ENCODE peak calls at places on chromosomes 16 and 17, in eight cellular contexts. One of them, this sample, is unnamed.

GRCh38 chr17:83181991-83182619 is 102.7 kb downstream of the METRNL start:
- DNase-seq in CD8-positive, alpha-beta T cell: no peak
- DNase-seq in psoas muscle: no peak
- DNase-seq in GM12865: no peak
- DNase-seq in fibroblast of pulmonary artery: no peak
- DNase-seq in tibial nerve: peak
- DNase-seq in endothelial cell: no peak
- DNase-seq in foreskin fibroblast: no peak
- DNase-seq in this sample: no peak

GRCh38 chr16:66603537-66604375 is 748 bp upstream of the CMTM3 start:
- DNase-seq in CD8-positive, alpha-beta T cell: peak
- DNase-seq in psoas muscle: peak
- DNase-seq in GM12865: peak
- DNase-seq in fibroblast of pulmonary artery: peak
- DNase-seq in tibial nerve: peak
- DNase-seq in endothelial cell: peak
- DNase-seq in foreskin fibroblast: peak
- DNase-seq in this sample: peak

GRCh38 chr17:17351901-17352781 is 49.0 kb downstream of the NT5M start:
- DNase-seq in CD8-positive, alpha-beta T cell: no peak
- DNase-seq in psoas muscle: peak
- DNase-seq in GM12865: no peak
- DNase-seq in fibroblast of pulmonary artery: peak
- DNase-seq in tibial nerve: no peak
- DNase-seq in endothelial cell: no peak
- DNase-seq in foreskin fibroblast: peak
- DNase-seq in this sample: peak

GRCh38 chr16:2532494-2533141 is 1.4 kb upstream of the CEMP1 start:
- DNase-seq in CD8-positive, alpha-beta T cell: peak
- DNase-seq in psoas muscle: peak
- DNase-seq in GM12865: peak
- DNase-seq in fibroblast of pulmonary artery: peak
- DNase-seq in tibial nerve: peak
- DNase-seq in endothelial cell: no peak
- DNase-seq in foreskin fibroblast: peak
- DNase-seq in this sample: no peak

GRCh38 chr16:68453816-68454215 is 5.5 kb upstream of the SMPD3 start:
- DNase-seq in CD8-positive, alpha-beta T cell: no peak
- DNase-seq in psoas muscle: no peak
- DNase-seq in GM12865: no peak
- DNase-seq in fibroblast of pulmonary artery: no peak
- DNase-seq in tibial nerve: no peak
- DNase-seq in endothelial cell: no peak
- DNase-seq in foreskin fibroblast: no peak
- DNase-seq in this sample: no peak

GRCh38 chr17:70691150-70691549 is 521.8 kb downstream of the KCNJ2 start:
- DNase-seq in CD8-positive, alpha-beta T cell: no peak
- DNase-seq in psoas muscle: no peak
- DNase-seq in GM12865: no peak
- DNase-seq in fibroblast of pulmonary artery: no peak
- DNase-seq in tibial nerve: no peak
- DNase-seq in endothelial cell: no peak
- DNase-seq in foreskin fibroblast: no peak
- DNase-seq in this sample: no peak

GRCh38 chr17:63032141-63032540 is 66.1 kb downstream of the TANC2 start:
- DNase-seq in CD8-positive, alpha-beta T cell: no peak
- DNase-seq in psoas muscle: no peak
- DNase-seq in GM12865: no peak
- DNase-seq in fibroblast of pulmonary artery: no peak
- DNase-seq in tibial nerve: no peak
- DNase-seq in endothelial cell: no peak
- DNase-seq in foreskin fibroblast: no peak
- DNase-seq in this sample: no peak

GRCh38 chr17:20203761-20204263 is 194.7 kb downstream of the SPECC1 start:
- DNase-seq in CD8-positive, alpha-beta T cell: no peak
- DNase-seq in psoas muscle: no peak
- DNase-seq in GM12865: peak
- DNase-seq in fibroblast of pulmonary artery: no peak
- DNase-seq in tibial nerve: no peak
- DNase-seq in endothelial cell: no peak
- DNase-seq in foreskin fibroblast: peak
- DNase-seq in this sample: no peak

GRCh38 chr17:82085031-82085861 is 12.8 kb downstream of the FASN start:
- DNase-seq in CD8-positive, alpha-beta T cell: peak
- DNase-seq in psoas muscle: peak
- DNase-seq in GM12865: no peak
- DNase-seq in fibroblast of pulmonary artery: no peak
- DNase-seq in tibial nerve: no peak
- DNase-seq in endothelial cell: no peak
- DNase-seq in foreskin fibroblast: no peak
- DNase-seq in this sample: no peak

GRCh38 chr16:65570261-65570660 is 448.4 kb upstream of the CDH11 start:
- DNase-seq in CD8-positive, alpha-beta T cell: no peak
- DNase-seq in psoas muscle: no peak
- DNase-seq in GM12865: no peak
- DNase-seq in fibroblast of pulmonary artery: peak
- DNase-seq in tibial nerve: no peak
- DNase-seq in endothelial cell: no peak
- DNase-seq in foreskin fibroblast: peak
- DNase-seq in this sample: no peak

GRCh38 chr16:30585022-30585399 is 486 bp downstream of the ZNF785 start:
- DNase-seq in CD8-positive, alpha-beta T cell: no peak
- DNase-seq in psoas muscle: no peak
- DNase-seq in GM12865: peak
- DNase-seq in fibroblast of pulmonary artery: peak
- DNase-seq in tibial nerve: no peak
- DNase-seq in endothelial cell: peak
- DNase-seq in foreskin fibroblast: no peak
- DNase-seq in this sample: no peak

GRCh38 chr17:76567634-76568432 is 17.8 kb downstream of the ST6GALNAC2 start:
- DNase-seq in CD8-positive, alpha-beta T cell: no peak
- DNase-seq in psoas muscle: no peak
- DNase-seq in GM12865: no peak
- DNase-seq in fibroblast of pulmonary artery: no peak
- DNase-seq in tibial nerve: no peak
- DNase-seq in endothelial cell: no peak
- DNase-seq in foreskin fibroblast: peak
- DNase-seq in this sample: no peak

GRCh38 chr17:76568771-76569170 is 16.9 kb downstream of the ST6GALNAC2 start:
- DNase-seq in CD8-positive, alpha-beta T cell: no peak
- DNase-seq in psoas muscle: no peak
- DNase-seq in GM12865: no peak
- DNase-seq in fibroblast of pulmonary artery: no peak
- DNase-seq in tibial nerve: no peak
- DNase-seq in endothelial cell: no peak
- DNase-seq in foreskin fibroblast: no peak
- DNase-seq in this sample: no peak

GRCh38 chr17:76566988-76567431 is 18.6 kb downstream of the ST6GALNAC2 start:
- DNase-seq in CD8-positive, alpha-beta T cell: no peak
- DNase-seq in psoas muscle: no peak
- DNase-seq in GM12865: no peak
- DNase-seq in fibroblast of pulmonary artery: no peak
- DNase-seq in tibial nerve: no peak
- DNase-seq in endothelial cell: no peak
- DNase-seq in foreskin fibroblast: no peak
- DNase-seq in this sample: no peak

GRCh38 chr17:76566613-76566943 is 19.1 kb downstream of the ST6GALNAC2 start:
- DNase-seq in CD8-positive, alpha-beta T cell: no peak
- DNase-seq in psoas muscle: no peak
- DNase-seq in GM12865: no peak
- DNase-seq in fibroblast of pulmonary artery: no peak
- DNase-seq in tibial nerve: no peak
- DNase-seq in endothelial cell: no peak
- DNase-seq in foreskin fibroblast: no peak
- DNase-seq in this sample: no peak

DNA sequence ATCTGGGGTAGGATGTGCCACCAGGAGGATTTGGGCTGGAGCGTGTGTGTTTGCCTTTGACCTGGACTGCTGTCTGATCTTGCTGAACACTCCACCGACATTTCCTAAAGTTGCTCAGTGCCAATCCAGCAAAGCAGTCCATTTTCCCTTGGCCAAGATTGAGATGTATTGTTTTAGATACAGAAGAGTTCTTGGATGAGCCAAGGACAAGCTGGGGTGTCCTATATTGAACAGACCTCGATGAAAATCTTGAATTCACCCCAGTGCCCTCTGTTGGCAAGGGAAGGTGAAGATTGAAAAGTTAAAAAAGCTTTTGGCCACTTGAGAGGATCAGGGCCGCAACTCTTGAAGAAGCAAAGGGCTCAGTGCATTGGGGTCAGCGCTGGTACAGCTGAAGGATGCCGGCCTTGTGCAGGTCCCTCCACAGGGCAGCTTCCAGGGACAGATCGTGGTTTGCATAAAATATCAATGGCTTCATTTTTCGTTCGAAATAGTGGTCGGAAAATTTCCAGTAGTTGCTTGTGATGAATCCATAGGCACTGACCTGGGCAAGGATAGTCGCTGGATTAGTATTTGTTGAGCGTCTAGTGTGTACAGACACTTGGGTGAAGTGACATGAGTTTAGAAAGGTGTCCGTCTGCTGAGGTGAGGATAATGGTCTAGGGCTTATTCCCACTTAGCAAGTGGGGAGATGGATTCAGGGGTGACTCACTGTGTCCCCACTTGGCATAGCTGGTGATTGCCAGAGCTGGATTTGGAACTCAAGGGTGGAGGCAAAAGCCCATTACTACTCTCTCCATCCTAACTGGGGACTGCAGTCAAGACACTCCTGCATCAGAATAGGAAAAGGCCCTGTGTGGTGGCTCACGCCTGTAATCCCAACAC is 19.7 kb downstream of the ST6GALNAC2 start:
- DNase-seq in CD8-positive, alpha-beta T cell: no peak
- DNase-seq in psoas muscle: no peak
- DNase-seq in GM12865: no peak
- DNase-seq in fibroblast of pulmonary artery: no peak
- DNase-seq in tibial nerve: no peak
- DNase-seq in endothelial cell: no peak
- DNase-seq in foreskin fibroblast: peak
- DNase-seq in this sample: no peak
- TF ChIP-seq CTCF in CD8-positive, alpha-beta T cell: no peak
- TF ChIP-seq CTCF in psoas muscle: no peak
- TF ChIP-seq CTCF in GM12865: no peak
- TF ChIP-seq CTCF in fibroblast of pulmonary artery: no peak
- TF ChIP-seq CTCF in tibial nerve: no peak
- TF ChIP-seq CTCF in endothelial cell: no peak
- TF ChIP-seq CTCF in foreskin fibroblast: no peak
- TF ChIP-seq CTCF in this sample: no peak

GRCh38 chr17:15977894-15978293 is 21.6 kb downstream of the ZSWIM7 start:
- DNase-seq in CD8-positive, alpha-beta T cell: no peak
- DNase-seq in psoas muscle: no peak
- DNase-seq in GM12865: no peak
- DNase-seq in fibroblast of pulmonary artery: no peak
- DNase-seq in tibial nerve: no peak
- DNase-seq in endothelial cell: no peak
- DNase-seq in foreskin fibroblast: no peak
- DNase-seq in this sample: no peak
- TF ChIP-seq CTCF in CD8-positive, alpha-beta T cell: no peak
- TF ChIP-seq CTCF in psoas muscle: no peak
- TF ChIP-seq CTCF in GM12865: no peak
- TF ChIP-seq CTCF in fibroblast of pulmonary artery: no peak
- TF ChIP-seq CTCF in tibial nerve: no peak
- TF ChIP-seq CTCF in endothelial cell: no peak
- TF ChIP-seq CTCF in foreskin fibroblast: no peak
- TF ChIP-seq CTCF in this sample: no peak

GRCh38 chr16:50747206-50747956 is 5.5 kb downstream of the CYLD start:
- DNase-seq in CD8-positive, alpha-beta T cell: no peak
- DNase-seq in psoas muscle: no peak
- DNase-seq in GM12865: peak
- DNase-seq in fibroblast of pulmonary artery: peak
- DNase-seq in tibial nerve: no peak
- DNase-seq in endothelial cell: no peak
- DNase-seq in foreskin fibroblast: peak
- DNase-seq in this sample: no peak

GRCh38 chr16:50751528-50751927 is 9.6 kb downstream of the CYLD start:
- DNase-seq in CD8-positive, alpha-beta T cell: no peak
- DNase-seq in psoas muscle: no peak
- DNase-seq in GM12865: no peak
- DNase-seq in fibroblast of pulmonary artery: no peak
- DNase-seq in tibial nerve: no peak
- DNase-seq in endothelial cell: no peak
- DNase-seq in foreskin fibroblast: no peak
- DNase-seq in this sample: no peak

GRCh38 chr16:50756466-50756865 is 14.6 kb downstream of the CYLD start:
- DNase-seq in CD8-positive, alpha-beta T cell: no peak
- DNase-seq in psoas muscle: no peak
- DNase-seq in GM12865: no peak
- DNase-seq in fibroblast of pulmonary artery: no peak
- DNase-seq in tibial nerve: no peak
- DNase-seq in endothelial cell: no peak
- DNase-seq in foreskin fibroblast: no peak
- DNase-seq in this sample: no peak

DNA sequence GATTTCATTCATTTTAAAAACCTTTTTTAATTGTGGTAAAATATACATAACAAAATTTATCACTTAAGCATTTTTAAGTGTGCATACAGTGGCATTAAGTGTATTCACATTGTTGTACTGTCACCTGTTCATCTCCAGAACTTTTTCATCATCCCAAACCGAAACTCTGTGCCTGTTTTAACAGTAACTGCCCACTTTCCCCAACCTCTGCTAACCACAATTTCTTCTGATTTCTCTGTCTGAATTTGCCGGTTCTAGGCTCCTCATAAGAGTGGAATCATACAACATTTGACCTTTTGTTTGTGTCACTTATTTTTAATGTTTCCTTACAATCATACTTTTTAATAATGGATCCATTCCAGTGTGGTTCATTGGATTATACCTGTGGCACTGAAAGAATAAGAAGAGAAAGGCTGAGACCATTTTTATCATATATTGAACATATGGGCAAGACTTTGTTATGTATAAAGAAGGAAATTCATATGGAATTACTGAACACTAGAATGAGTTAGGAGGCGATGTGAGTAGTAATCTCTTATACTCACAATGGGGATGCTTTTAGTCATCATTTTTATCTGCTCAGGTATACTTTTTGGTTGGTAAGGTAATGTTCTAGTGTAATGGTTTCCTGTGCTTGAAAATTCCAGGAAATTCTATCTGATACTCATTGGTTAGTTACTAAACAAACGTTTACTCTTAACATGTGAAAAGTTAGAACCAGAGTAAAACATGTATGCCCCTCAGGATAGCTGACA is 10.8 kb downstream of the CYLD start:
- DNase-seq in CD8-positive, alpha-beta T cell: no peak
- DNase-seq in psoas muscle: no peak
- DNase-seq in GM12865: no peak
- DNase-seq in fibroblast of pulmonary artery: no peak
- DNase-seq in tibial nerve: no peak
- DNase-seq in endothelial cell: no peak
- DNase-seq in foreskin fibroblast: no peak
- DNase-seq in this sample: no peak
- TF ChIP-seq CTCF in CD8-positive, alpha-beta T cell: no peak
- TF ChIP-seq CTCF in psoas muscle: no peak
- TF ChIP-seq CTCF in GM12865: no peak
- TF ChIP-seq CTCF in fibroblast of pulmonary artery: no peak
- TF ChIP-seq CTCF in tibial nerve: no peak
- TF ChIP-seq CTCF in endothelial cell: no peak
- TF ChIP-seq CTCF in foreskin fibroblast: no peak
- TF ChIP-seq CTCF in this sample: no peak

DNA sequence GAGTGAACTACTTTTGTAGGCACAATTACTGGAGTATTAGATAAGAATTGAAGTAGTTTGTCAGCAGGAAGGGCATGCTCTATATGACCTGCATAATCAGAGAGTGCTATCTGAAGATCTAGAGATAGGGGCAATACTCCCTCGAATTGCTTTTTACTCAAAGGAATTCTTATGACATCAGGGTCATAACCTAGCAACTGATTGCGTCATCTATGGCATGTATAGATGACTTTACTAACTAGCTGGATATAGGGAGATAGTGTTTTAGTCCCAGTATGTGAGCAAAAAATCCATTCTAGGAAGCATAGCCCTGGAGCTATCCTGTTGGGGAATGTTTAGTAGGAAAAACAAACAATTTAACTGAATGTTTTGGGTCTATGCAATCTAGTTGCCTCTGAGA is 109.5 kb upstream of the ZNF267 start:
- DNase-seq in CD8-positive, alpha-beta T cell: no peak
- DNase-seq in psoas muscle: no peak
- DNase-seq in GM12865: no peak
- DNase-seq in fibroblast of pulmonary artery: no peak
- DNase-seq in tibial nerve: no peak
- DNase-seq in endothelial cell: no peak
- DNase-seq in foreskin fibroblast: no peak
- DNase-seq in this sample: no peak
- TF ChIP-seq CTCF in CD8-positive, alpha-beta T cell: no peak
- TF ChIP-seq CTCF in psoas muscle: no peak
- TF ChIP-seq CTCF in GM12865: no peak
- TF ChIP-seq CTCF in fibroblast of pulmonary artery: no peak
- TF ChIP-seq CTCF in tibial nerve: no peak
- TF ChIP-seq CTCF in endothelial cell: no peak
- TF ChIP-seq CTCF in foreskin fibroblast: no peak
- TF ChIP-seq CTCF in this sample: no peak